ENCODE peak calls at places on chromosomes 6 and 20, in five cellular contexts. R is OCI-M1, S is GM12865, C is uterus, P is bronchial epithelial cell. I is an unnamed sample.

GRCh38 chr20:23484081-23484480 is 6.8 kb upstream of the CST8 start:
- DNase-seq in R (no peak), S (peak), C (no peak), P (no peak), I (no peak)

GRCh38 chr6:166382500-166382932 is 224 bp downstream of the MPC1 start:
- DNase-seq in R (no peak), S (no peak), C (no peak), P (no peak), I (no peak)

GRCh38 chr20:17833036-17833674 is 133.4 kb downstream of the BANF2 start:
- DNase-seq in R (no peak), S (no peak), C (no peak), P (peak), I (no peak)

GRCh38 chr20:3276400-3277015 is 37.5 kb upstream of the SLC4A11 start:
- DNase-seq in R (peak), S (peak), C (no peak), P (peak), I (no peak)

GRCh38 chr6:89818977-89819335 is 638 bp downstream of the MDN1 start:
- DNase-seq in R (peak), S (peak), C (no peak), P (peak), I (no peak)

GRCh38 chr20:10502098-10502526 is 67.0 kb downstream of the SLX4IP start:
- DNase-seq in R (no peak), S (no peak), C (no peak), P (no peak), I (no peak)

GRCh38 chr6:121653624-121654008 is 218.2 kb downstream of the GJA1 start:
- DNase-seq in R (no peak), S (no peak), C (peak), P (no peak), I (no peak)

GRCh38 chr6:138517635-138518034 is 18.3 kb upstream of the NHSL1 start:
- DNase-seq in R (peak), S (peak), C (peak), P (peak), I (peak)

GRCh38 chr6:106547961-106548453 is 81.3 kb downstream of the RTN4IP1 start:
- DNase-seq in R (no peak), S (no peak), C (peak), P (peak), I (no peak)

GRCh38 chr6:17197607-17198006 is 83.6 kb upstream of the RBM24 start:
- DNase-seq in R (no peak), S (no peak), C (no peak), P (no peak), I (no peak)

GRCh38 chr20:15039088-15039762 is 701.8 kb upstream of the FLRT3 start:
- DNase-seq in R (no peak), S (no peak), C (peak), P (peak), I (no peak)